ENCODE peak calls at places on chromosomes 7 and 10, in nine cellular contexts. O is T-helper 17 cell; Z is H54; U is osteocyte; A is mucosa of gallbladder; B is activated T-cell treated with anti-CD3 and anti-CD28 coated beads for 1 hour; I is HEK293T; N is NCI-H1092; Y is CD4-positive, alpha-beta T cell. K is an unnamed sample.

GRCh38 chr10:6647811-6648526 is 67.9 kb upstream of the PRKCQ start:
- DNase-seq in I (peak), N (no peak), O (peak), Y (peak), U (no peak), Z (peak), B (peak), A (peak), K (peak)

GRCh38 chr10:29734640-29734979 is 99.8 kb upstream of the SVIL start:
- DNase-seq in A (no peak), Z (no peak), N (no peak), I (no peak), U (no peak), Y (no peak), B (no peak), O (no peak), K (no peak)

GRCh38 chr10:118543714-118544400 is 51.6 kb downstream of the PRLHR start:
- DNase-seq in U (peak), O (no peak), B (peak), Z (peak), N (peak), I (peak), Y (peak), A (peak), K (peak)

GRCh38 chr7:29091121-29091601 is 55.2 kb downstream of the CPVL start:
- DNase-seq in O (no peak), N (no peak), I (no peak), Z (no peak), Y (no peak), A (no peak), B (no peak), U (no peak), K (no peak)

GRCh38 chr10:119673271-119673670 is 22.1 kb downstream of the BAG3 start:
- DNase-seq in Y (no peak), Z (no peak), I (no peak), O (no peak), A (no peak), U (no peak), B (no peak), N (no peak), K (no peak)

GRCh38 chr10:3867454-3868273 is 82.7 kb upstream of the KLF6 start:
- DNase-seq in I (no peak), A (no peak), Z (no peak), U (no peak), O (no peak), B (no peak), N (no peak), Y (no peak), K (no peak)

GRCh38 chr7:2820508-2820934 is 23.6 kb downstream of the GNA12 start:
- DNase-seq in U (no peak), Z (peak), I (no peak), B (no peak), O (no peak), N (no peak), Y (no peak), A (peak), K (no peak)

GRCh38 chr10:31001740-31002139 is 29.9 kb downstream of the ZNF438 start:
- DNase-seq in B (no peak), Z (no peak), N (no peak), U (no peak), A (no peak), Y (no peak), O (no peak), I (no peak), K (no peak)

GRCh38 chr7:47228386-47229014 is 353.4 kb downstream of the TNS3 start:
- DNase-seq in O (no peak), N (no peak), I (peak), B (no peak), Z (peak), A (no peak), Y (no peak), U (peak), K (no peak)

K was measured in T-helper 9 cell.